ENCODE peak calls at places on chromosomes 2 and 18, in nine cellular contexts. I is esophagus muscularis mucosa, R is AG04450, U is testis, S is A549, K is colonic mucosa, H is WTC11, M is CD14-positive monocyte, V is prostate gland. Y is an unnamed sample.

GRCh38 chr2:161307676-161308075 is 549 bp upstream of the PSMD14 start:
- DNase-seq in I (no peak), R (no peak), U (no peak), S (peak), K (no peak), H (no peak), M (no peak), V (no peak), Y (no peak)

GRCh38 chr18:61435064-61435652 is 101.9 kb downstream of the CDH20 start:
- DNase-seq in I (no peak), R (no peak), U (no peak), S (peak), K (no peak), H (no peak), M (no peak), V (no peak), Y (peak)

GRCh38 chr2:97732436-97733340 is 19.3 kb downstream of the ZAP70 start:
- DNase-seq in I (no peak), R (no peak), U (no peak), S (no peak), K (no peak), H (no peak), M (no peak), V (no peak), Y (no peak)

GRCh38 chr2:152466925-152467676 is 132.1 kb downstream of the FMNL2 start:
- DNase-seq in I (no peak), R (no peak), U (no peak), S (no peak), K (no peak), H (no peak), M (peak), V (peak), Y (no peak)

GRCh38 chr18:48675912-48676311 is 137.1 kb downstream of the CTIF start:
- DNase-seq in I (no peak), R (no peak), U (no peak), S (no peak), K (no peak), H (no peak), M (no peak), V (no peak), Y (no peak)

GRCh38 chr2:9091819-9092218 is 88.3 kb upstream of the MBOAT2 start:
- DNase-seq in I (no peak), R (no peak), U (no peak), S (no peak), K (no peak), H (no peak), M (no peak), V (no peak), Y (no peak)

GRCh38 chr2:153770359-153770991 is 101.2 kb upstream of the GALNT13 start:
- DNase-seq in I (no peak), R (no peak), U (no peak), S (peak), K (no peak), H (no peak), M (no peak), V (no peak), Y (no peak)

GRCh38 chr18:49041677-49042570 is 91.2 kb upstream of the SMAD7 start:
- DNase-seq in I (no peak), R (peak), U (peak), S (peak), K (peak), H (peak), M (no peak), V (peak), Y (peak)

GRCh38 chr2:40289771-40290404 is 162.0 kb downstream of the SLC8A1 start:
- DNase-seq in I (no peak), R (no peak), U (no peak), S (no peak), K (no peak), H (no peak), M (no peak), V (no peak), Y (no peak)

GRCh38 chr2:69582582-69583176 is 60.9 kb downstream of the AAK1 start:
- DNase-seq in I (no peak), R (no peak), U (peak), S (no peak), K (no peak), H (no peak), M (no peak), V (no peak), Y (no peak)

GRCh38 chr2:11365096-11365856 is 20.8 kb upstream of the ROCK2 start:
- DNase-seq in I (no peak), R (no peak), U (no peak), S (no peak), K (no peak), H (no peak), M (no peak), V (no peak), Y (no peak)

GRCh38 chr2:119826370-119826961 is 66.7 kb downstream of the PTPN4 start:
- DNase-seq in I (no peak), R (no peak), U (no peak), S (peak), K (no peak), H (peak), M (no peak), V (no peak), Y (no peak)

GRCh38 chr18:63681449-63682381 is 20.0 kb upstream of the SERPINB3 start:
- DNase-seq in I (no peak), R (no peak), U (no peak), S (peak), K (no peak), H (no peak), M (no peak), V (peak), Y (peak)

GRCh38 chr2:215728504-215729065 is 284.8 kb downstream of the MREG start:
- DNase-seq in I (no peak), R (peak), U (peak), S (no peak), K (no peak), H (no peak), M (peak), V (no peak), Y (no peak)

GRCh38 chr2:232689152-232689910 is 7.8 kb upstream of the GIGYF2 start:
- DNase-seq in I (no peak), R (no peak), U (peak), S (no peak), K (no peak), H (no peak), M (no peak), V (no peak), Y (no peak)

GRCh38 chr2:224185023-224185601 is 146.0 kb upstream of the SERPINE2 start:
- DNase-seq in I (no peak), R (no peak), U (no peak), S (no peak), K (no peak), H (no peak), M (no peak), V (no peak), Y (no peak)

GRCh38 chr18:8868779-8869415 is 163.5 kb downstream of the MTCL1 start:
- DNase-seq in I (no peak), R (no peak), U (no peak), S (no peak), K (no peak), H (no peak), M (no peak), V (no peak), Y (no peak)

GRCh38 chr2:112472547-112473263 is 9.3 kb upstream of the TTL start:
- DNase-seq in I (peak), R (no peak), U (no peak), S (no peak), K (no peak), H (no peak), M (no peak), V (no peak), Y (no peak)

GRCh38 chr2:151560289-151560688 is 150.6 kb downstream of the RIF1 start:
- DNase-seq in I (peak), R (no peak), U (no peak), S (peak), K (no peak), H (no peak), M (no peak), V (no peak), Y (no peak)

GRCh38 chr18:74501386-74501785 is 5.2 kb downstream of the CNDP2 start:
- DNase-seq in I (no peak), R (no peak), U (no peak), S (no peak), K (no peak), H (no peak), M (no peak), V (peak), Y (no peak)

GRCh38 chr18:22489694-22490093 is 72.0 kb upstream of the CTAGE1 start:
- DNase-seq in I (no peak), R (no peak), U (no peak), S (peak), K (peak), H (no peak), M (no peak), V (no peak), Y (peak)

GRCh38 chr18:57975805-57976204 is 68.2 kb upstream of the NEDD4L start:
- DNase-seq in I (no peak), R (no peak), U (no peak), S (no peak), K (no peak), H (no peak), M (no peak), V (no peak), Y (no peak)

GRCh38 chr2:239238381-239238780 is 162.4 kb downstream of the HDAC4 start:
- DNase-seq in I (no peak), R (no peak), U (peak), S (no peak), K (no peak), H (no peak), M (no peak), V (no peak), Y (no peak)
- TF ChIP-seq CTCF in I (no peak), R (no peak), U (no peak), S (no peak), K (no peak), H (no peak), M (no peak), V (no peak), Y (no peak)

DNA sequence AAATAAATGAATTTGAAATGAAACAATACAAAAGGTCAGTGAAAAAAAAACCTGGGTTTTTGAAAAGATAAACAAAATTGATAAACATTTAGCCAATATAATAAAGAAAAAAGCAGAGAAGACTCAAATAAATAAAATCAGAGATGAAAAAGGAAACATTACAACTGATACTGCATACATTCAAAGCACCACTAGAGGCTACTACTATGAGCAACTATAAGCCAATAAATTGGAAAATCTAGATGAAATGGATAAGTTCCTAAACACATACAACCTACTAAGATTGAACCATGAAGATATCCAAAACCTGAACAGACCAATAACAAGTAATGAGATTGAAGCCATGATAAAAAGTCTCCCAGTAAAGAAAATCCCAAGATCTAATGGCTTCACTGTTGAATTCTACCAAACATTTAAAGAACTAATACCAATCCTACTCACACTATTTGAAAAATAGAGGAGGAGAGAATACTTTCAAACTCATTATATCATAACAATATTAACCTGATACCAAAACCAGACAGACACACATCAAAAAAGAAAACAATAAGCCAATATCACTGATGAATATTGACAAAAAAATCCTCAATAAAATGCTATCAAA is 80.8 kb upstream of the CERS6 start:
- DNase-seq in I (no peak), R (no peak), U (no peak), S (peak), K (no peak), H (no peak), M (no peak), V (no peak), Y (no peak)
- TF ChIP-seq CTCF in I (no peak), R (peak), U (no peak), S (peak), K (no peak), H (no peak), M (peak), V (no peak), Y (peak)

GRCh38 chr2:126886201-126886905 is 12.3 kb upstream of the TEX51 start:
- DNase-seq in I (no peak), R (peak), U (peak), S (peak), K (peak), H (peak), M (peak), V (no peak), Y (no peak)
- TF ChIP-seq CTCF in I (peak), R (peak), U (peak), S (peak), K (peak), H (peak), M (peak), V (peak), Y (peak)

GRCh38 chr2:66587216-66587615 is 152.3 kb downstream of the MEIS1 start:
- DNase-seq in I (no peak), R (no peak), U (no peak), S (peak), K (no peak), H (peak), M (no peak), V (no peak), Y (no peak)
- TF ChIP-seq CTCF in I (no peak), R (peak), U (no peak), S (peak), K (no peak), H (peak), M (no peak), V (no peak), Y (peak)

DNA sequence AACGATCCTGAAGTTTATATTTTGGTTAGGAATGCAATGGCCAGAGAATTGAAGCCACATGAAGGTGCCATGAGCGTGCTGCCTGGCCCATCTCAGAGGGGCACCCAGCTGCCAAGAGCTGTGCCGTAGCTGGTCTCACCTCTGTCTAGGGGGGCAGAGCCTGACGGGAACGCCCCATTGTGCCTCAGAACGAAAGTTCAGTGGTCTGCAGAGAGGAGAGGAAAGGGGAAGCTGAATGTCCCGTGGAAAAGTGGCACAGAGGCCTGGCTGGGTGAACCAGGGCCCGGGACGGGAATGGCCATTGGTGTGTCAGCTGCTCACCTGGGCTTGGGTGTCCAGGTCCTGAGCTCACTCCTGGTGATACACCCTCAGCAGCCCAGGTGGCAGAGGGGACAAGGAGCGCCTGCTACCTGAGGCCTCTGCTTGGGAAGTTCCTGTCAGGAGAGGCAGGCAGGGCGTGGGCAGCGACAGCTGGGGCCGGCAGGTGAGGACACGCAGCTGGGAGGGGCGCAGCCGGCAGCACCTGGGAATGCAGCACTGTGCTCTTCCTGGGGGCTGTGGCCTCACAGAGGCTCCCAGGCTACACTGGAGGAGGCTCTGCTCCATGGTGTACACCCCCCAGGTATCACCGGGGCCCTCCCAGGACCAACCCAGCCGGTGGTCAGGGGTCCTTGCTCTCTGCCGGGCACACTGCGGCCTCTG is 67.3 kb downstream of the PARD6G start:
- DNase-seq in I (no peak), R (no peak), U (no peak), S (no peak), K (no peak), H (no peak), M (no peak), V (peak), Y (no peak)
- TF ChIP-seq CTCF in I (no peak), R (no peak), U (no peak), S (no peak), K (no peak), H (no peak), M (no peak), V (no peak), Y (no peak)

DNA sequence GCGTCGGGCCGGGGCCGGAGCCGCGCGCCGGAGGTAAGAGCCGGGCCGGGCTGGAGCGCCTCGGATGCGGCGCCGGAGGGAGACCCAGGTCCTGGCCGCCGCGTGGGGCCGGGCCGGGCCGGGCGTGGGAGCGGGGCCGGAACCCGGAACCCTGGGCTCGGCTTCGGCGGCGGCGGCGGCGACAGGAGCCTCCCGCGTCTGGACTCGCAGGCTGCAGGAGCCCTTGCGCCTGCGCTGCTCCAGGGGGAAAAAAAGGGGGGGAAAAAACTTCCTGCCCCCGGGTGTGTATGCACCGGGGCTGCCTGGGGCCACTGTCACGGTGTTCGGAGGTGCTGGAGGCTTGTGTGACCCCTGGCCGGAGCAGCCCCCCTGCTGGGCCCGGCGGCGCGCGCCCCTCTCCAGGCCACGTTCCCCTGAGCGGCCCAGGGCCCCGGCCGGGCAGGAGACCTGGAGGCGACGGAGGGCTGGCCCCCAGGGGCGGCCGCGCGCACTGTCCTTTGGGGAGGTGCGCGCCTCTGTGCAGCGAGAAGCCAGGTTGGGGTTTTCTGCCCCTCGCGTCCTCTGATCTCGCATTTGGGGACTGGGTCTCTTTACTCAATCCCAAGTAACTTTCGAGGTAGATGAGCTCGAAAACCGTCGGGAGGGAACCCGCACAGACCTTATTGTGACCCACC is 906 bp downstream of the KLHL29 start:
- DNase-seq in I (no peak), R (no peak), U (no peak), S (peak), K (no peak), H (peak), M (no peak), V (no peak), Y (no peak)
- TF ChIP-seq CTCF in I (no peak), R (no peak), U (no peak), S (no peak), K (no peak), H (no peak), M (no peak), V (no peak), Y (no peak)

GRCh38 chr2:185337033-185337432 is 401.6 kb upstream of the FSIP2 start:
- DNase-seq in I (no peak), R (no peak), U (no peak), S (no peak), K (no peak), H (no peak), M (no peak), V (no peak), Y (no peak)

GRCh38 chr2:185335879-185336278 is 402.7 kb upstream of the FSIP2 start:
- DNase-seq in I (no peak), R (no peak), U (no peak), S (no peak), K (no peak), H (no peak), M (no peak), V (no peak), Y (no peak)

DNA sequence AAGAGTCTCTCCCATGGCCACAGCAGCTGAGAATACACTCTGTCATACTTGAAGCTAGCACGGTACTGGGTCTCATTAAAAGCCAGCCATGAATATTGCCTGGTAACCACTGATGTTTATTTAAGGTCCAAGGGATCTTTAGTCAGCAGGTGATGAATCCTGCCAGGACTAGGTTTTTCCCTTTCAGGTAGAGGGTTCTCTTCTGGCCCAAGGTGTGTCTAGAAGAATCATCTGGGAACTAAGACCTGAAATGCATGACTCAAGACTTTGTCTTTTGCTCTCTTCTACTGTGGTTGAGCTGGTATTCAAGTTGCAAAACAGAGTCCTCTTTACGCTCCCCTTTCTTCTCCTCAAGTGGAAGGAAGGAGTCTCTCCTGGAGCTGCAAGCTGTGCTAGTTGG is 400.5 kb upstream of the FSIP2 start:
- DNase-seq in I (no peak), R (no peak), U (no peak), S (no peak), K (no peak), H (no peak), M (no peak), V (no peak), Y (no peak)
- TF ChIP-seq CTCF in I (no peak), R (no peak), U (no peak), S (no peak), K (no peak), H (no peak), M (no peak), V (no peak), Y (no peak)

GRCh38 chr2:141399270-141399669 is 731.5 kb downstream of the LRP1B start:
- DNase-seq in I (no peak), R (no peak), U (no peak), S (peak), K (no peak), H (peak), M (no peak), V (no peak), Y (no peak)
- TF ChIP-seq CTCF in I (no peak), R (peak), U (no peak), S (peak), K (no peak), H (no peak), M (no peak), V (no peak), Y (peak)

Y was measured in LNCaP clone FGC.